ENCODE peak calls at places on chromosomes 12 and 14, in four cellular contexts. K is H9, P is mesenchymal stem cell, E is H1. Z is an unnamed sample.

GRCh38 chr14:103871596-103872480 is 24.5 kb upstream of the PPP1R13B start:
- DNase-seq in K (peak), P (no peak), E (peak), Z (no peak)

GRCh38 chr12:24228980-24229730 is 279.7 kb upstream of the SOX5 start:
- DNase-seq in K (no peak), P (no peak), E (no peak), Z (peak)

GRCh38 chr14:105080161-105080560 is 14.9 kb upstream of the GPR132 start:
- DNase-seq in K (no peak), P (no peak), E (no peak), Z (no peak)

GRCh38 chr12:47905313-47905730 is 528 bp upstream of the VDR start:
- DNase-seq in K (peak), P (peak), E (no peak), Z (no peak)

GRCh38 chr12:113049976-113050742 is 6.4 kb upstream of the DTX1 start:
- DNase-seq in K (peak), P (no peak), E (peak), Z (no peak)

GRCh38 chr14:58104808-58105207 is 47.2 kb downstream of the ARMH4 start:
- DNase-seq in K (no peak), P (peak), E (no peak), Z (peak)

GRCh38 chr12:115185529-115185928 is 501.6 kb upstream of the TBX3 start:
- DNase-seq in K (no peak), P (peak), E (no peak), Z (peak)

GRCh38 chr12:131055093-131055465 is 101.4 kb downstream of the ADGRD1 start:
- DNase-seq in K (no peak), P (no peak), E (no peak), Z (no peak)

GRCh38 chr14:103699901-103700752 is 15.1 kb downstream of the XRCC3 start:
- DNase-seq in K (no peak), P (no peak), E (no peak), Z (no peak)

GRCh38 chr12:99381992-99382391 is 265.6 kb upstream of the GARIN6 start:
- DNase-seq in K (no peak), P (no peak), E (no peak), Z (no peak)

GRCh38 chr14:73775339-73776193 is 61.4 kb upstream of the PNMA1 start:
- DNase-seq in K (no peak), P (no peak), E (no peak), Z (no peak)

GRCh38 chr14:100201701-100202100 is 37.2 kb upstream of the YY1 start:
- DNase-seq in K (no peak), P (no peak), E (no peak), Z (no peak)

GRCh38 chr14:61185534-61185933 is 95.6 kb downstream of the TMEM30B start:
- DNase-seq in K (no peak), P (no peak), E (no peak), Z (no peak)

GRCh38 chr12:91590991-91591987 is 408.7 kb upstream of the DCN start:
- DNase-seq in K (no peak), P (no peak), E (no peak), Z (no peak)

GRCh38 chr14:102772781-102773570 is 4.3 kb upstream of the TRAF3 start:
- DNase-seq in K (peak), P (peak), E (peak), Z (no peak)

GRCh38 chr12:98399532-98399931 is 115.9 kb upstream of the TMPO start:
- DNase-seq in K (peak), P (peak), E (no peak), Z (peak)

GRCh38 chr14:51206462-51206861 is 33.6 kb upstream of the TMX1 start:
- DNase-seq in K (no peak), P (no peak), E (no peak), Z (no peak)

GRCh38 chr14:24355009-24355408 is 13.0 kb upstream of the NFATC4 start:
- DNase-seq in K (no peak), P (no peak), E (no peak), Z (no peak)

GRCh38 chr12:9646794-9647622 is 22.5 kb upstream of the CLEC2D start:
- DNase-seq in K (no peak), P (peak), E (no peak), Z (peak)

GRCh38 chr12:124336184-124336437 is 41.2 kb downstream of the RFLNA start:
- DNase-seq in K (no peak), P (no peak), E (no peak), Z (no peak)
- H3K14ac ChIP-seq in K (no peak), P (no peak), E (no peak), Z (no peak)

GRCh38 chr14:94771906-94772468 is 2.1 kb upstream of the GSC start:
- DNase-seq in K (no peak), P (no peak), E (peak), Z (no peak)

GRCh38 chr14:94775082-94775874 is 5.4 kb upstream of the GSC start:
- DNase-seq in K (peak), P (no peak), E (no peak), Z (no peak)

GRCh38 chr14:94771191-94771905 is 1.4 kb upstream of the GSC start:
- DNase-seq in K (no peak), P (no peak), E (peak), Z (no peak)

GRCh38 chr14:94773682-94774211 is 3.8 kb upstream of the GSC start:
- DNase-seq in K (peak), P (no peak), E (peak), Z (no peak)

DNA sequence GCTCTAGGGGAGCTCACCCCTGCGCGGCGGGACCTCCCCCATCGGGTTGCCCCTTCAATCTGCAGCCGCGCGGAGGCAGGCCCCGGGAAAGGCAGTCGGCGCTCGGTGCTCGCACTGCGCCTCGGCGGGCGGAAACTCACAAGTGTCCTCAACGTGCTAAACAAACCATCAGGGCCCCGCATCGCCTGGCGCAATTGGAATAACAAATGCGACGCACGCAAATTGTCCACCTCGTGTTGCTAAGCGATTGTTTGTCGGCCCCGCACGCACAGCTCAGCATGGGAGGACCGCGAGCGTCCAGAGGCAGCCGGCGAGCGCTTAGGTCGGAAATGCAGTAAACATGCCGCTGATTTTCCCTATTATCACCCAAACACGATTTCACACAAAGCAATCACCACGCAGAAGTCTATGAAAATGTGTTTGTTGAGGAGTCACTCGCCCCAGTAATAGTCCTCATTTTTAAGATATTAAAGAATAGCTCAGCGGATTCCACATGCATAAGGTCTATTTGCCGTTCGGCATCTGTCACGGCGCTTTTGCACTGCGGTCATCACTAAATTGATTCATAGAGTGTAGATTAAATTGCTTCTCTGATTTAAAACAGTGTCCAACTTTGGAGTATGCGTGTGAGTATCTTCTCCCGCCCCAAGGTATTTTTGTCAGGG is 3.2 kb upstream of the GSC start:
- DNase-seq in K (peak), P (peak), E (peak), Z (no peak)
- H3K14ac ChIP-seq in K (no peak), P (no peak), E (no peak), Z (no peak)

GRCh38 chr14:96630281-96630680 is 128.1 kb downstream of the PAPOLA start:
- DNase-seq in K (peak), P (no peak), E (peak), Z (no peak)

GRCh38 chr14:96633096-96633495 is 130.9 kb downstream of the PAPOLA start:
- DNase-seq in K (no peak), P (no peak), E (no peak), Z (no peak)

GRCh38 chr14:96631030-96631429 is 128.8 kb downstream of the PAPOLA start:
- DNase-seq in K (peak), P (no peak), E (peak), Z (no peak)

GRCh38 chr14:96632363-96632758 is 130.2 kb downstream of the PAPOLA start:
- DNase-seq in K (peak), P (no peak), E (no peak), Z (no peak)

GRCh38 chr14:96631621-96632362 is 129.6 kb downstream of the PAPOLA start:
- DNase-seq in K (peak), P (no peak), E (peak), Z (no peak)
- H3K14ac ChIP-seq in K (peak), P (no peak), E (no peak), Z (no peak)

DNA sequence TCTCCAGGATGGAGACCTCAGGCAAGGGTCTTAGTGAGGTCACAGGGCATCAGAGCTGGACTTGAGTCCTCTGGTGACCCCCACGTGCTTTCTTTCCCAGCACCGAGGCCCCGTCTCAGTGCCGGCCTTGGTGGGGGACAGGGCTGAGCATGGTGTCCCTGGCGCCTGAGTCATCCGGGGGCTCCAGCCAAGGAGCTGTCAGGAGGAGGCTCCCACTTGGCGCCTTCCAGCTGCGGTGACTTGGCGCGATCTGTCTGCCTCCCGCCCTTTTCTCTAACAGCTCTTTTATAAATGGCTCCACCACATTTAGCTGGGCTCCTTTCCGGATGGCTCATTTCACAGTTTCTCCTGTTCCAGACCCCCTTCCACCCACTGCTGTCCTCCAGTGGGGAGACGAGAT is 60.4 kb downstream of the PRMT8 start:
- DNase-seq in K (peak), P (no peak), E (peak), Z (no peak)
- H3K14ac ChIP-seq in K (no peak), P (no peak), E (no peak), Z (no peak)

Z was measured in IMR-90.